ENCODE peak calls at places on chromosomes 6 and 20, in seven cellular contexts. D, J, H, P, E, R and G are unnamed samples.

GRCh38 chr20:44026932-44027685 is 112.5 kb downstream of the TOX2 start:
- DNase-seq in D (no peak), J (no peak), H (no peak), P (no peak), E (no peak), R (no peak), G (no peak)

GRCh38 chr20:48193626-48194025 is 408.3 kb upstream of the SULF2 start:
- DNase-seq in D (no peak), J (no peak), H (no peak), P (no peak), E (no peak), R (no peak), G (no peak)

GRCh38 chr20:43404880-43405279 is 52.8 kb upstream of the SRSF6 start:
- DNase-seq in D (peak; percentile 14), J (no peak), H (no peak), P (peak; percentile 11), E (no peak), R (no peak), G (no peak)

GRCh38 chr20:1900321-1900791 is 5.1 kb downstream of the SIRPA start:
- DNase-seq in D (peak; percentile 92), J (no peak), H (peak; percentile 88), P (peak; percentile 72), E (peak; percentile 51), R (peak; percentile 45), G (peak; percentile 75)

GRCh38 chr6:160461641-160462040 is 113.5 kb downstream of the SLC22A3 start:
- DNase-seq in D (no peak), J (no peak), H (no peak), P (no peak), E (no peak), R (no peak), G (no peak)

GRCh38 chr6:170374571-170375444 is 68.2 kb downstream of the FAM120B start:
- DNase-seq in D (no peak), J (no peak), H (no peak), P (no peak), E (no peak), R (peak; percentile 21), G (no peak)

GRCh38 chr6:159969921-159970320 is 1.0 kb downstream of the IGF2R start:
- DNase-seq in D (peak; percentile 67), J (no peak), H (peak; percentile 83), P (peak; percentile 48), E (peak; percentile 41), R (no peak), G (peak; percentile 47)

GRCh38 chr6:117165921-117166499 is 99.3 kb upstream of the VGLL2 start:
- DNase-seq in D (no peak), J (no peak), H (no peak), P (no peak), E (no peak), R (no peak), G (no peak)

GRCh38 chr6:37732688-37733087 is 35.0 kb upstream of the MDGA1 start:
- DNase-seq in D (no peak), J (no peak), H (no peak), P (no peak), E (no peak), R (no peak), G (no peak)

GRCh38 chr20:761418-762381 is 6.6 kb downstream of the SLC52A3 start:
- DNase-seq in D (no peak), J (no peak), H (no peak), P (no peak), E (no peak), R (no peak), G (no peak)

GRCh38 chr6:13395272-13396237 is 67.2 kb upstream of the TBC1D7 start:
- DNase-seq in D (peak; percentile 90), J (no peak), H (peak; percentile 58), P (peak; percentile 52), E (peak; percentile 8), R (peak; percentile 20), G (peak; percentile 62)

GRCh38 chr6:73511796-73512195 is 9.0 kb downstream of the EEF1A1 start:
- DNase-seq in D (no peak), J (no peak), H (no peak), P (no peak), E (no peak), R (no peak), G (no peak)

GRCh38 chr20:1624811-1625690 is 5.2 kb upstream of the SIRPB1 start:
- DNase-seq in D (no peak), J (no peak), H (peak; percentile 0), P (no peak), E (no peak), R (no peak), G (no peak)

GRCh38 chr20:12175538-12175937 is 257.8 kb downstream of the BTBD3 start:
- DNase-seq in D (no peak), J (no peak), H (no peak), P (no peak), E (no peak), R (no peak), G (no peak)

GRCh38 chr6:14585689-14586088 is 468.1 kb downstream of the CD83 start:
- DNase-seq in D (no peak), J (no peak), H (no peak), P (no peak), E (no peak), R (no peak), G (no peak)